ENCODE peak calls at places on chromosomes 11 and 22, in eight cellular contexts. One of them, this sample, is unnamed.

GRCh38 chr11:75100314-75100713 is 3.6 kb upstream of the OR2AT4 start:
- DNase-seq in psoas muscle: no peak
- DNase-seq in GM13977: peak
- DNase-seq in omental fat pad: no peak
- DNase-seq in CD4-positive, alpha-beta T cell: no peak
- DNase-seq in IMR-90: peak
- DNase-seq in testis: no peak
- DNase-seq in GM12864: peak
- DNase-seq in this sample: no peak

GRCh38 chr22:36258750-36259619 is 6.1 kb downstream of the APOL1 start:
- DNase-seq in psoas muscle: peak
- DNase-seq in GM13977: peak
- DNase-seq in omental fat pad: no peak
- DNase-seq in CD4-positive, alpha-beta T cell: no peak
- DNase-seq in IMR-90: peak
- DNase-seq in testis: peak
- DNase-seq in GM12864: no peak
- DNase-seq in this sample: no peak

GRCh38 chr22:31911565-31912401 is 32.6 kb upstream of the YWHAH start:
- DNase-seq in psoas muscle: no peak
- DNase-seq in GM13977: no peak
- DNase-seq in omental fat pad: no peak
- DNase-seq in CD4-positive, alpha-beta T cell: no peak
- DNase-seq in IMR-90: peak
- DNase-seq in testis: no peak
- DNase-seq in GM12864: no peak
- DNase-seq in this sample: no peak

GRCh38 chr22:47604563-47604962 is 842.1 kb downstream of the TBC1D22A start:
- DNase-seq in psoas muscle: no peak
- DNase-seq in GM13977: no peak
- DNase-seq in omental fat pad: no peak
- DNase-seq in CD4-positive, alpha-beta T cell: no peak
- DNase-seq in IMR-90: no peak
- DNase-seq in testis: no peak
- DNase-seq in GM12864: no peak
- DNase-seq in this sample: no peak

GRCh38 chr11:59556115-59556882 is 45.0 kb downstream of the OR4D9 start:
- DNase-seq in psoas muscle: peak
- DNase-seq in GM13977: peak
- DNase-seq in omental fat pad: no peak
- DNase-seq in CD4-positive, alpha-beta T cell: peak
- DNase-seq in IMR-90: peak
- DNase-seq in testis: peak
- DNase-seq in GM12864: peak
- DNase-seq in this sample: peak

GRCh38 chr11:109914809-109915653 is 178.2 kb upstream of the ZC3H12C start:
- DNase-seq in psoas muscle: no peak
- DNase-seq in GM13977: no peak
- DNase-seq in omental fat pad: no peak
- DNase-seq in CD4-positive, alpha-beta T cell: no peak
- DNase-seq in IMR-90: peak
- DNase-seq in testis: no peak
- DNase-seq in GM12864: no peak
- DNase-seq in this sample: no peak

GRCh38 chr11:46127150-46127638 is 5.9 kb upstream of the PHF21A start:
- DNase-seq in psoas muscle: no peak
- DNase-seq in GM13977: peak
- DNase-seq in omental fat pad: no peak
- DNase-seq in CD4-positive, alpha-beta T cell: peak
- DNase-seq in IMR-90: peak
- DNase-seq in testis: no peak
- DNase-seq in GM12864: peak
- DNase-seq in this sample: peak

GRCh38 chr11:115345840-115346239 is 158.4 kb downstream of the CADM1 start:
- DNase-seq in psoas muscle: no peak
- DNase-seq in GM13977: no peak
- DNase-seq in omental fat pad: no peak
- DNase-seq in CD4-positive, alpha-beta T cell: no peak
- DNase-seq in IMR-90: no peak
- DNase-seq in testis: no peak
- DNase-seq in GM12864: no peak
- DNase-seq in this sample: no peak

GRCh38 chr11:77502501-77502900 is 28.6 kb upstream of the PAK1 start:
- DNase-seq in psoas muscle: no peak
- DNase-seq in GM13977: no peak
- DNase-seq in omental fat pad: no peak
- DNase-seq in CD4-positive, alpha-beta T cell: no peak
- DNase-seq in IMR-90: no peak
- DNase-seq in testis: no peak
- DNase-seq in GM12864: no peak
- DNase-seq in this sample: no peak

GRCh38 chr11:56764976-56765375 is 16.5 kb upstream of the OR9G4 start:
- DNase-seq in psoas muscle: no peak
- DNase-seq in GM13977: no peak
- DNase-seq in omental fat pad: no peak
- DNase-seq in CD4-positive, alpha-beta T cell: no peak
- DNase-seq in IMR-90: no peak
- DNase-seq in testis: no peak
- DNase-seq in GM12864: no peak
- DNase-seq in this sample: no peak

GRCh38 chr11:69963533-69964246 is 114.4 kb upstream of the ANO1 start:
- DNase-seq in psoas muscle: no peak
- DNase-seq in GM13977: no peak
- DNase-seq in omental fat pad: no peak
- DNase-seq in CD4-positive, alpha-beta T cell: no peak
- DNase-seq in IMR-90: peak
- DNase-seq in testis: no peak
- DNase-seq in GM12864: no peak
- DNase-seq in this sample: no peak

GRCh38 chr11:114399903-114400221 is 449 bp downstream of the C11orf71 start:
- DNase-seq in psoas muscle: no peak
- DNase-seq in GM13977: no peak
- DNase-seq in omental fat pad: no peak
- DNase-seq in CD4-positive, alpha-beta T cell: no peak
- DNase-seq in IMR-90: no peak
- DNase-seq in testis: no peak
- DNase-seq in GM12864: peak
- DNase-seq in this sample: no peak

GRCh38 chr11:61827573-61828378 is at the start of gene FADS2:
- DNase-seq in psoas muscle: peak
- DNase-seq in GM13977: peak
- DNase-seq in omental fat pad: no peak
- DNase-seq in CD4-positive, alpha-beta T cell: peak
- DNase-seq in IMR-90: peak
- DNase-seq in testis: peak
- DNase-seq in GM12864: peak
- DNase-seq in this sample: peak

GRCh38 chr11:71197096-71197495 is 55.3 kb downstream of the SHANK2 start:
- DNase-seq in psoas muscle: peak
- DNase-seq in GM13977: no peak
- DNase-seq in omental fat pad: no peak
- DNase-seq in CD4-positive, alpha-beta T cell: no peak
- DNase-seq in IMR-90: no peak
- DNase-seq in testis: no peak
- DNase-seq in GM12864: no peak
- DNase-seq in this sample: no peak

GRCh38 chr11:70483077-70483861 is 84.9 kb downstream of the CTTN start:
- DNase-seq in psoas muscle: no peak
- DNase-seq in GM13977: peak
- DNase-seq in omental fat pad: no peak
- DNase-seq in CD4-positive, alpha-beta T cell: no peak
- DNase-seq in IMR-90: peak
- DNase-seq in testis: no peak
- DNase-seq in GM12864: no peak
- DNase-seq in this sample: no peak

GRCh38 chr11:5196731-5197130 is 3.8 kb downstream of the OR51V1 start:
- DNase-seq in psoas muscle: no peak
- DNase-seq in GM13977: no peak
- DNase-seq in omental fat pad: no peak
- DNase-seq in CD4-positive, alpha-beta T cell: no peak
- DNase-seq in IMR-90: peak
- DNase-seq in testis: no peak
- DNase-seq in GM12864: no peak
- DNase-seq in this sample: no peak

GRCh38 chr11:3115321-3115720 is 49.8 kb downstream of the OSBPL5 start:
- DNase-seq in psoas muscle: no peak
- DNase-seq in GM13977: no peak
- DNase-seq in omental fat pad: no peak
- DNase-seq in CD4-positive, alpha-beta T cell: no peak
- DNase-seq in IMR-90: no peak
- DNase-seq in testis: no peak
- DNase-seq in GM12864: no peak
- DNase-seq in this sample: no peak

GRCh38 chr11:19018901-19019300 is 41.6 kb downstream of the MRGPRX2 start:
- DNase-seq in psoas muscle: no peak
- DNase-seq in GM13977: no peak
- DNase-seq in omental fat pad: no peak
- DNase-seq in CD4-positive, alpha-beta T cell: no peak
- DNase-seq in IMR-90: no peak
- DNase-seq in testis: no peak
- DNase-seq in GM12864: no peak
- DNase-seq in this sample: no peak

DNA sequence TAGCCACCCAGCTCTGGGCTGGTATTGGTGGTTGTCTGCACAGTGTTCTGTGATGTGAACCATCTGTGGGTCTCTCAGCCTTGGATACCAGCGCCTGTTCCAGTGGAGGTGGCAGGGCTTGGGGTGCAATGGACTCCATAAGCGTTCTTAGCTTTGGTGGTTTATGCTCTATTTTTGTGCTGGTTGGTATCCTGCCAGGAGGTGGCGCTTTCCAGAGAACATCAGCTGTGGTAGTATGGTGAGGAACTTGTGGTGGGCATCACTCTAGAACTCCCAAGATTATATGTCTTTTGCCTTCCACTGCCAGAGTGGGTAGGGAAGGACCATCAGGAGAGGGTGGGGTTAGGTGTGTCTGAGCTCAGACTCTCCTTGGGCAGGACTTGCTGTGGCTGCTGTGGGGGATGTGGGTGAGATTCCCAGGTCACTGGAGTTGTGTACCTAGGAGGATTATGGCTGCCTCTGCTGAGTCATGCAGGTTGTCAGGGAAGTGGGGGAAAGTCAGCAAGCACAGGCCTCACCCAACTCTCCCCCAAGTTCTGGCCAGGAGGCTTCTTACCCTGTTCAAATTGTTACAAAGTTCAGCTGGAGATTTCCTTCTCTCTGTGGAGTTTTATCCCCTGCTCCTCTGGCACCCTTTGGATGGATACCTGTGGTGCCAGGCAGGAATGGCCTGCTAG is 47.2 kb downstream of the MRGPRX2 start:
- DNase-seq in psoas muscle: no peak
- DNase-seq in GM13977: no peak
- DNase-seq in omental fat pad: no peak
- DNase-seq in CD4-positive, alpha-beta T cell: no peak
- DNase-seq in IMR-90: no peak
- DNase-seq in testis: no peak
- DNase-seq in GM12864: no peak
- DNase-seq in this sample: no peak
- TF ChIP-seq CTCF in psoas muscle: no peak
- TF ChIP-seq CTCF in GM13977: peak
- TF ChIP-seq CTCF in omental fat pad: no peak
- TF ChIP-seq CTCF in CD4-positive, alpha-beta T cell: no peak
- TF ChIP-seq CTCF in IMR-90: no peak
- TF ChIP-seq CTCF in testis: no peak
- TF ChIP-seq CTCF in GM12864: peak
- TF ChIP-seq CTCF in this sample: peak

GRCh38 chr22:50504245-50505211 is 3.0 kb downstream of the LMF2 start:
- DNase-seq in psoas muscle: no peak
- DNase-seq in GM13977: no peak
- DNase-seq in omental fat pad: no peak
- DNase-seq in CD4-positive, alpha-beta T cell: no peak
- DNase-seq in IMR-90: no peak
- DNase-seq in testis: no peak
- DNase-seq in GM12864: no peak
- DNase-seq in this sample: no peak

GRCh38 chr22:50502628-50503474 is 4.7 kb downstream of the LMF2 start:
- DNase-seq in psoas muscle: no peak
- DNase-seq in GM13977: no peak
- DNase-seq in omental fat pad: no peak
- DNase-seq in CD4-positive, alpha-beta T cell: no peak
- DNase-seq in IMR-90: no peak
- DNase-seq in testis: no peak
- DNase-seq in GM12864: no peak
- DNase-seq in this sample: no peak

GRCh38 chr22:50505276-50505775 is 2.2 kb downstream of the LMF2 start:
- DNase-seq in psoas muscle: no peak
- DNase-seq in GM13977: no peak
- DNase-seq in omental fat pad: no peak
- DNase-seq in CD4-positive, alpha-beta T cell: no peak
- DNase-seq in IMR-90: no peak
- DNase-seq in testis: no peak
- DNase-seq in GM12864: no peak
- DNase-seq in this sample: no peak

GRCh38 chr22:50502096-50502495 is 5.4 kb downstream of the LMF2 start:
- DNase-seq in psoas muscle: no peak
- DNase-seq in GM13977: no peak
- DNase-seq in omental fat pad: no peak
- DNase-seq in CD4-positive, alpha-beta T cell: no peak
- DNase-seq in IMR-90: no peak
- DNase-seq in testis: no peak
- DNase-seq in GM12864: no peak
- DNase-seq in this sample: no peak

GRCh38 chr22:50503475-50504145 is 3.9 kb downstream of the LMF2 start:
- DNase-seq in psoas muscle: no peak
- DNase-seq in GM13977: no peak
- DNase-seq in omental fat pad: no peak
- DNase-seq in CD4-positive, alpha-beta T cell: no peak
- DNase-seq in IMR-90: no peak
- DNase-seq in testis: no peak
- DNase-seq in GM12864: no peak
- DNase-seq in this sample: no peak
- TF ChIP-seq CTCF in psoas muscle: no peak
- TF ChIP-seq CTCF in GM13977: peak
- TF ChIP-seq CTCF in omental fat pad: no peak
- TF ChIP-seq CTCF in CD4-positive, alpha-beta T cell: no peak
- TF ChIP-seq CTCF in IMR-90: peak
- TF ChIP-seq CTCF in testis: no peak
- TF ChIP-seq CTCF in GM12864: peak
- TF ChIP-seq CTCF in this sample: no peak

DNA sequence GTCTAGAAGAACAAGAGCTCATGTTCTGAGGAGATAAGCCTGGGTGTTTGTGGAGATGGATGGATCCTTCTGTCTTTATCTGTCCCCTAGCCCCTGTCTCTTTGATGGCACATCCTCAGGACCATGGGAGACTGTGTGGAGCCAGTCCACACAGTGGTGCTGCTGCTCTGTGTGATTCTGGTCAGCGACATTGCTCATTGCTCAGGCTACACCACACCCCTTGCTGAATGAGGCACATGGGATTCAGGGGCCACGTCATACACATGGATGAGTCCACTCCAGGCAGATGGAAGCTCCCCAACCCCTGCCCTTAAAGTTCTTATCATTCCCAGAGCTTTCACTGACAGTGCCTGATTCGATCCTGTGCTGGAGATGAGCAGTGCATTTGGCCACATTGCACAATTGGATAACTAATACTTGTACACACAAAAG is 222.2 kb downstream of the NAV2 start:
- DNase-seq in psoas muscle: no peak
- DNase-seq in GM13977: no peak
- DNase-seq in omental fat pad: no peak
- DNase-seq in CD4-positive, alpha-beta T cell: no peak
- DNase-seq in IMR-90: peak
- DNase-seq in testis: no peak
- DNase-seq in GM12864: no peak
- DNase-seq in this sample: no peak
- TF ChIP-seq CTCF in psoas muscle: no peak
- TF ChIP-seq CTCF in GM13977: no peak
- TF ChIP-seq CTCF in omental fat pad: no peak
- TF ChIP-seq CTCF in CD4-positive, alpha-beta T cell: no peak
- TF ChIP-seq CTCF in IMR-90: peak
- TF ChIP-seq CTCF in testis: no peak
- TF ChIP-seq CTCF in GM12864: no peak
- TF ChIP-seq CTCF in this sample: no peak

GRCh38 chr22:24424001-24424900 is 3.1 kb upstream of the ADORA2A start:
- DNase-seq in psoas muscle: peak
- DNase-seq in GM13977: no peak
- DNase-seq in omental fat pad: no peak
- DNase-seq in CD4-positive, alpha-beta T cell: peak
- DNase-seq in IMR-90: no peak
- DNase-seq in testis: no peak
- DNase-seq in GM12864: no peak
- DNase-seq in this sample: peak
- TF ChIP-seq CTCF in psoas muscle: no peak
- TF ChIP-seq CTCF in GM13977: no peak
- TF ChIP-seq CTCF in omental fat pad: no peak
- TF ChIP-seq CTCF in CD4-positive, alpha-beta T cell: no peak
- TF ChIP-seq CTCF in IMR-90: no peak
- TF ChIP-seq CTCF in testis: no peak
- TF ChIP-seq CTCF in GM12864: no peak
- TF ChIP-seq CTCF in this sample: no peak

This sample was measured in natural killer cell.